ENCODE peak calls at places on chromosomes 12 and 14, in five cellular contexts. I is thyroid gland, F is heart right ventricle, E is transverse colon, M is MM.1S. N is an unnamed sample.

GRCh38 chr12:129570796-129571400 is 332.9 kb downstream of the TMEM132D start:
- DNase-seq in E (no peak), F (no peak), I (no peak), M (no peak), N (no peak)

GRCh38 chr12:118436002-118436724 is 59.8 kb downstream of the SUDS3 start:
- DNase-seq in F (peak; percentile 10), I (no peak), M (no peak), E (no peak), N (no peak)

GRCh38 chr12:54654926-54655325 is 6.8 kb upstream of the DCD start:
- DNase-seq in M (no peak), I (no peak), E (no peak), F (no peak), N (no peak)

GRCh38 chr14:74302160-74302628 is 540 bp downstream of the ABCD4 start:
- DNase-seq in F (no peak), E (no peak), M (peak; percentile 43), I (no peak), N (peak; percentile 22)

GRCh38 chr12:43579240-43579639 is 27.2 kb upstream of the ADAMTS20 start:
- DNase-seq in E (no peak), M (no peak), F (no peak), I (no peak), N (no peak)

GRCh38 chr14:75303415-75303814 is 24.8 kb downstream of the FOS start:
- DNase-seq in I (peak; percentile 69), E (peak; percentile 76), M (peak; percentile 48), F (no peak), N (peak; percentile 33)

GRCh38 chr12:5898874-5899273 is 46.2 kb downstream of the ANO2 start:
- DNase-seq in M (no peak), I (no peak), E (no peak), F (no peak), N (no peak)

GRCh38 chr14:75223664-75224154 is 47.3 kb upstream of the TMED10 start:
- DNase-seq in F (peak; percentile 64), I (no peak), E (peak; percentile 51), M (peak; percentile 7), N (no peak)

GRCh38 chr12:24582954-24583601 is 365.8 kb downstream of the BCAT1 start:
- DNase-seq in I (no peak), F (no peak), M (no peak), E (no peak), N (no peak)

GRCh38 chr14:90812109-90812508 is 4.1 kb downstream of the TTC7B start:
- DNase-seq in M (no peak), F (no peak), E (no peak), I (no peak), N (no peak)

GRCh38 chr12:113299619-113300237 is 35.2 kb downstream of the SLC8B1 start:
- DNase-seq in M (no peak), E (peak; percentile 30), F (peak; percentile 41), I (peak; percentile 97), N (no peak)
- H3K4me3 ChIP-seq in M (no peak overlapping the region), E (no peak overlapping the region), F (no peak overlapping the region), I (no peak overlapping the region), N (no peak overlapping the region)

GRCh38 chr12:52980773-52981423 is 25.4 kb upstream of the EIF4B start:
- DNase-seq in I (peak; percentile 96), M (peak; percentile 90), E (peak; percentile 93), F (peak; percentile 92), N (peak; percentile 68)

GRCh38 chr12:52980096-52980694 is 26.1 kb upstream of the EIF4B start:
- DNase-seq in I (no peak), E (no peak), M (no peak), F (no peak), N (no peak)

GRCh38 chr12:52988933-52989332 is 17.3 kb upstream of the EIF4B start:
- DNase-seq in E (no peak), I (no peak), M (no peak), F (no peak), N (no peak)

DNA sequence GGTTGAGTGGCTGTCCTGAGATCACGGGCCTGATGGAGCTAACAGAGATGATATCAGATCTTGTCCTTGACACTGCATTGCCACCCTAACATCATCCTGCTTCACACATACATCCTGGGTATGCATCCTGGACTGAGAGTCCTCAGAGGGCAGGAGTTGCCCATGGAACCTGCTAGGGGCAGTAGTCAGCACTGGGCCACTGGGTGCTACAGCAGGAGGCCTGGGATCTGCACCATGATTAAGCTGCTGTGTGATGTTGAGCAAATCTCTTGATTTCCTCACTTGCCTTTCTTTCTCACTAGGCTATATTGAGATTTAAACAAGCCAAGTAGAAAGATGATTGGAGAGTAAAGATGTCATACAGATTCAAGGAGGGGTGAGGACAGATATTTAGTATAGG is 22.1 kb upstream of the EIF4B start:
- DNase-seq in I (no peak), M (no peak), F (no peak), E (no peak), N (no peak)
- TF ChIP-seq CTCF in I (no peak), M (no peak), F (no peak), E (no peak), N (no peak)

GRCh38 chr12:23005387-23005786 is 380.4 kb downstream of the ETNK1 start:
- DNase-seq in F (no peak), E (no peak), I (no peak), M (no peak), N (no peak)
- H3K4me3 ChIP-seq in F (no peak overlapping the region), E (no peak overlapping the region), I (no peak overlapping the region), M (no peak overlapping the region), N (no peak overlapping the region)

GRCh38 chr12:124597041-124597440 is 29.6 kb upstream of the NCOR2 start:
- DNase-seq in F (no peak), M (no peak), I (no peak), E (no peak), N (no peak)
- TF ChIP-seq CTCF in F (no peak), M (no peak), I (no peak), E (no peak), N (no peak)

GRCh38 chr14:59439256-59440015 is 25.7 kb downstream of the GPR135 start:
- DNase-seq in I (no peak), E (no peak), M (no peak), F (no peak), N (no peak)

GRCh38 chr14:59435987-59436386 is 29.2 kb downstream of the GPR135 start:
- DNase-seq in I (no peak), M (no peak), E (no peak), F (no peak), N (no peak)

GRCh38 chr14:59435106-59435505 is 30.1 kb downstream of the GPR135 start:
- DNase-seq in F (no peak), I (no peak), M (no peak), E (no peak), N (no peak)

DNA sequence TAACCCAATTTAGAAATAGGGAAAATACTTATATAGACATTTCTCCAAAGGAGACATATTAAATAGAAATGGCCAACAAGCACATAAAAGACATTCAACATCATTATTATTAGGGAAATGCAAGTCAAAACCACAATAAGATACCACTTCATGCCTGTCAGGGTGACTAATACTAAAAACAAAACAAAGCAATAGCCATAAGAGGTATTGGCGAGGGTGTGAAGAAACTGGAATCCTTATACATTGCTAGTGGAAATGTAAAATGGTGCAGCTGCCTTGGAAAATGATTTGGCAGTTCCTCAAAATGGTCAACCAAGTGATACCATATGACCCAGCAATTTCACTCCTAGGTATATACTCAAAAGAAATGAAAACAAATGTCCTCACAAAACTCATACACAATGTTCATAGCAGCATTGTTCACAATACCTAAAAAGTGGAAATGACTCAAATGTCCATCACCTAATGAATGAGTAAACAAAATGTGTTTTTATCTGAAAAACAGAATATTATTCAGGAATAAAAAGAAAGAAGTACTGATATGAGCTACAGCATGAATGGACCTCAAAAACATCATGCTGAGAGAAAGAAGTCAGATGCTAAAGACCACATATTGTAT is 26.9 kb downstream of the GPR135 start:
- DNase-seq in E (no peak), I (no peak), M (no peak), F (no peak), N (no peak)
- H3K4me3 ChIP-seq in E (no peak overlapping the region), I (no peak overlapping the region), M (no peak overlapping the region), F (no peak overlapping the region), N (no peak overlapping the region)

DNA sequence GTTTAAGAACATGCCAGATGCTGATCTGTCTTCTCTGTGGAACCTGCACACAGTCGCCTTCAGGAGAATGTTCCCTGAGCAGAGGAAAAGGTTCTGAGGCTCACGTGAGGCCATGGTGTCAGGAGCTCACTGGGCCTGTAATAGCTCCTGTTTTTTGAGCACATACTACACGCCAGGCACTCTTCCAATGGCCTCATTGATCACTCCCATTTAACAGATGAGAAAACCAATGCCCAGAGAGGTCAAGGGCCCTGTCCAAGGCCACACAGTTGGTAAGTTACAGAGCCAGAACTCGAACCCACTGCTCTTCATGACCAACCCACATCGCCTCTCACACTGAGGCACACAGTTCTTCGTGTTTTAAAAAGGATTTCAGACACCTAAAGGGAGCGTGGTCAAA is 7.3 kb upstream of the HHIPL1 start:
- DNase-seq in M (no peak), I (no peak), E (no peak), F (no peak), N (no peak)
- TF ChIP-seq CTCF in M (no peak), I (no peak), E (no peak), F (no peak), N (no peak)

DNA sequence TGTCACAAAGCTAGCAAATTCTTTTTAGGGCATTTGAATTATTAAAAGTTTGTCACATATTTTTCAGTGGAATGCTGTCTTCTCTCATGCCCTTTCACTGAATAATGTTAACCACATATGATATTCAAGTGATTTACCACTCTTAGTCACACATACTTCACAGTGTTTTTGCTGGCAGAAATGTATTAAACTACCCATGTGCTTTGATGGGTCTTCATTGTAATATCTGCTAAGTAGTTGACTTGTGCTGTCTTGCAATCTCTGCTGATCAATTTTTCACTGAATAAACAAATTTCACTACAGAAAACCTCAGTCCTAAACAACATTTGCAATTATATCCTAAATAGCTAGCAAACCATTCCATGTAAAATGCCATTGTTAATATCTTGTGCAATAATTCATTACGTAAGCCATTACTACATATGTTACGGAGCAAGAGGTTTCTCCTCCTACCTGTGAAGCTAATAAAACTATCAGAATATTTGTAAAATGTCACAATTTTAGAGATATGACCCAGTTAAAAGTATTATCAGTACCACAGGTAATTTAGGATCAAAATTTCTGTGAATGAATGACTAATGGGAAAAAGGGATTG is 64.6 kb upstream of the LMO3 start:
- DNase-seq in E (no peak), I (no peak), F (no peak), M (no peak), N (no peak)
- H3K4me3 ChIP-seq in E (no peak overlapping the region), I (no peak overlapping the region), F (no peak overlapping the region), M (no peak overlapping the region), N (no peak overlapping the region)

GRCh38 chr12:123816896-123817537 is 54.9 kb downstream of the DNAH10 start:
- DNase-seq in I (no peak), F (no peak), E (no peak), M (no peak), N (no peak)
- TF ChIP-seq CTCF in I (no peak), F (no peak), E (no peak), M (no peak), N (no peak)

DNA sequence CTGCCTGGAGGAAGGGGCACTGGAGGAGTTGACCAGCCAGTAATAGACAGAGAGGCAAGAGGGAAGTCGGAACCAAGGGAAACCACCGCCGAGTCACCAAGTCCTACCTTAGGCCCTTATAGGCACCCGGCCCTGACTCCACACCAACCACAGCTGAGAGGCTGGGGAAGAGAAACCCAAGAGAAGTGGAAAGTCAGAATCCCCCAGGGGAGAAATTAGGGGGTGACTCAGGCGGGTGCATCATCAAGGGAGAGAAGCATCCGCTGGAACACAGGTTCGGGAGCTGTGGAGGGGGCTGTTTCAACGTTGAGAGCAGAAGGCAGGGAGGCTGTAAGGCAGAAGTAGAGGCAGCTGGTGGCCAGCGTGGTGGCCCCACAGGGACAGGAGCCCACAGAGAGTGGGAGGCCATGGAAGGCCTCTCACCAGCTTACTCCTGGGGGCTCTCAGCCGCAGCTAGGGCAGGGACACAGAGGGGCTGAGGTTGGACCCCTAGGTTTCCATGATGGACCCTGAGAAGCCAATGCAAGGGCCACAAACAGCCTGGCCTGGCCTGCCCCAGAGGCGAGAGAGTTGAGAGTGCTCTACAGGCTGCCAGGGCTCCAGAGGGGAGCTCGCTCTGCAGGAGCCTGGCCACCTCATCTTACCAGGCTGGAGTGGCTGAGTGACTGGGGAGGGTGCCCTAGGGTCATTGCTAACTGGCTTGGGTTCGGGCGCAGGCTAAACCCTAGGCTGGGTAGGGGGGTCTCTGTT is 1.4 kb upstream of the TRMT61A start:
- DNase-seq in I (no peak), F (no peak), M (no peak), E (peak; percentile 24), N (peak; percentile 26)
- H3K4me3 ChIP-seq in I (no peak overlapping the region), F (no peak overlapping the region), M (no peak overlapping the region), E (no peak overlapping the region), N (peak overlapping the region; percentile 82)

N was measured in GM12864.